ENCODE peak calls at places on chromosome 1, in four cellular contexts. W is lower lobe of right lung, L is nephron progenitor cell, X is ELR. K is an unnamed sample.

GRCh38 chr1:235079443-235079967 is 49.1 kb downstream of the TOMM20 start:
- DNase-seq in W (peak), L (no peak), X (peak), K (peak)

GRCh38 chr1:225572422-225572821 is 80.5 kb downstream of the ENAH start:
- DNase-seq in W (no peak), L (no peak), X (peak), K (no peak)

GRCh38 chr1:117826551-117827078 is 102.8 kb downstream of the GDAP2 start:
- DNase-seq in W (no peak), L (no peak), X (peak), K (no peak)

GRCh38 chr1:210597555-210598134 is 268.9 kb downstream of the HHAT start:
- DNase-seq in W (no peak), L (no peak), X (peak), K (no peak)

GRCh38 chr1:60279798-60280197 is 206.2 kb upstream of the C1orf87 start:
- DNase-seq in W (no peak), L (no peak), X (peak), K (no peak)

GRCh38 chr1:22791736-22792325 is 81.2 kb downstream of the EPHB2 start:
- DNase-seq in W (no peak), L (no peak), X (no peak), K (no peak)

GRCh38 chr1:28915036-28915895 is 897 bp downstream of the EPB41 start:
- DNase-seq in W (peak), L (no peak), X (peak), K (no peak)

GRCh38 chr1:22295856-22296255 is 153.0 kb upstream of the WNT4 start:
- DNase-seq in W (no peak), L (no peak), X (no peak), K (no peak)

GRCh38 chr1:184002071-184002470 is 35.5 kb downstream of the COLGALT2 start:
- DNase-seq in W (no peak), L (no peak), X (peak), K (no peak)

GRCh38 chr1:40232444-40232843 is 15.3 kb upstream of the TMCO2 start:
- DNase-seq in W (no peak), L (no peak), X (no peak), K (no peak)

GRCh38 chr1:53411541-53412152 is 47.6 kb upstream of the DMRTB1 start:
- DNase-seq in W (no peak), L (no peak), X (peak), K (no peak)

GRCh38 chr1:26378088-26378878 is 5.7 kb upstream of the ZNF683 start:
- DNase-seq in W (peak), L (no peak), X (peak), K (no peak)

GRCh38 chr1:201912832-201913231 is 24.1 kb downstream of the SHISA4 start:
- DNase-seq in W (no peak), L (peak), X (peak), K (no peak)

GRCh38 chr1:2236695-2237677 is 8.9 kb downstream of the SKI start:
- DNase-seq in W (no peak), L (no peak), X (no peak), K (no peak)

GRCh38 chr1:156504062-156504813 is 3.7 kb upstream of the MEF2D start:
- DNase-seq in W (no peak), L (no peak), X (peak), K (no peak)

GRCh38 chr1:179153217-179153616 is 71.3 kb downstream of the TOR3A start:
- DNase-seq in W (no peak), L (no peak), X (no peak), K (no peak)

GRCh38 chr1:171434717-171435346 is 50.5 kb upstream of the PRRC2C start:
- DNase-seq in W (no peak), L (no peak), X (peak), K (peak)